ENCODE peak calls at places on chromosomes 7 and 10, in four cellular contexts. T is kidney epithelial cell; U is stimulated activated CD4-positive, alpha-beta T cell treated with anti-CD3 and anti-CD28 coated beads, Interleukin-1b, Interleukin-23, amount 100 ng/mL, for 1 hour; X is PC-3. M is an unnamed sample.

GRCh38 chr10:99917963-99918825 is 91.6 kb downstream of the DNMBP start:
- DNase-seq in U (no peak), T (no peak), X (no peak), M (peak)

GRCh38 chr7:11557627-11558026 is 274.4 kb downstream of the THSD7A start:
- DNase-seq in U (no peak), X (peak), T (no peak), M (no peak)

GRCh38 chr10:113303747-113304146 is 249.1 kb upstream of the HABP2 start:
- DNase-seq in U (no peak), X (peak), T (no peak), M (no peak)

GRCh38 chr10:77247076-77247561 is 390.5 kb downstream of the KCNMA1 start:
- DNase-seq in T (no peak), U (no peak), X (peak), M (no peak)

GRCh38 chr10:98425511-98426352 is 10.8 kb upstream of the PYROXD2 start:
- DNase-seq in X (peak), T (no peak), U (no peak), M (peak)

GRCh38 chr7:77368974-77369373 is 47.2 kb downstream of the GSAP start:
- DNase-seq in X (peak), U (no peak), T (no peak), M (no peak)

GRCh38 chr10:13074562-13075451 is 25.2 kb upstream of the OPTN start:
- DNase-seq in U (no peak), X (peak), T (peak), M (peak)

GRCh38 chr7:98281757-98282652 is 519 bp downstream of the BRI3 start:
- DNase-seq in U (no peak), X (no peak), T (no peak), M (peak)

GRCh38 chr7:127751723-127752448 is 99.9 kb downstream of the SND1 start:
- DNase-seq in T (peak), U (no peak), X (no peak), M (no peak)

GRCh38 chr7:36011588-36011965 is 141.5 kb upstream of the EEPD1 start:
- DNase-seq in X (no peak), T (no peak), U (no peak), M (no peak)

GRCh38 chr10:18649364-18649959 is 1.9 kb downstream of the NSUN6 start:
- DNase-seq in T (no peak), X (no peak), U (no peak), M (no peak)

GRCh38 chr7:24880886-24881285 is 99.1 kb downstream of the OSBPL3 start:
- DNase-seq in U (no peak), X (no peak), T (no peak), M (no peak)

GRCh38 chr10:98602224-98602623 is 155.5 kb upstream of the HPS1 start:
- DNase-seq in U (no peak), X (no peak), T (no peak), M (no peak)

GRCh38 chr7:158473238-158473637 is 114.4 kb downstream of the PTPRN2 start:
- DNase-seq in X (no peak), U (no peak), T (no peak), M (no peak)

GRCh38 chr10:103041391-103041790 is 123.3 kb downstream of the CNNM2 start:
- DNase-seq in T (no peak), X (no peak), U (no peak), M (no peak)

GRCh38 chr7:157016352-157017041 is 6.0 kb upstream of the MNX1 start:
- DNase-seq in T (no peak), U (no peak), X (no peak), M (no peak)

GRCh38 chr7:32694182-32694581 is 197.4 kb downstream of the KBTBD2 start:
- DNase-seq in T (no peak), U (no peak), X (no peak), M (no peak)

GRCh38 chr7:103613655-103614642 is 167.9 kb upstream of the SLC26A5 start:
- DNase-seq in U (no peak), T (no peak), X (peak), M (no peak)

GRCh38 chr10:27344568-27345454 is 104.2 kb upstream of the ACBD5 start:
- DNase-seq in T (no peak), X (no peak), U (no peak), M (no peak)

GRCh38 chr7:64614812-64615211 is 51.1 kb upstream of the ZNF107 start:
- DNase-seq in T (no peak), U (no peak), X (peak), M (no peak)

GRCh38 chr10:51643734-51644133 is 55.7 kb downstream of the CSTF2T start:
- DNase-seq in T (no peak), U (no peak), X (peak), M (no peak)

GRCh38 chr10:122033224-122033926 is 44.4 kb downstream of the TACC2 start:
- DNase-seq in T (no peak), X (peak), U (no peak), M (no peak)

GRCh38 chr10:58179238-58179637 is 88.5 kb downstream of the IPMK start:
- DNase-seq in T (no peak), U (no peak), X (peak), M (no peak)

GRCh38 chr7:1809601-1810258 is 139.7 kb downstream of the ELFN1 start:
- DNase-seq in U (no peak), T (no peak), X (no peak), M (no peak)

GRCh38 chr7:151085329-151085690 is 965 bp upstream of the AGAP3 start:
- DNase-seq in T (no peak), U (no peak), X (no peak), M (no peak)

GRCh38 chr10:34956756-34957155 is 133.4 kb downstream of the CUL2 start:
- DNase-seq in T (no peak), X (peak), U (no peak), M (no peak)

GRCh38 chr10:21495002-21495685 is 30.3 kb downstream of the SKIDA1 start:
- DNase-seq in T (no peak), X (no peak), U (no peak), M (no peak)

GRCh38 chr10:28939352-28940157 is 262.2 kb downstream of the BAMBI start:
- DNase-seq in X (no peak), U (no peak), T (peak), M (peak)

GRCh38 chr10:124943301-124944092 is 1.6 kb downstream of the ZRANB1 start:
- DNase-seq in T (peak), X (peak), U (no peak), M (no peak)

GRCh38 chr10:59580257-59580863 is 129.3 kb downstream of the SLC16A9 start:
- DNase-seq in U (no peak), T (no peak), X (peak), M (peak)

GRCh38 chr7:20409961-20410360 is 79.3 kb downstream of the ITGB8 start:
- DNase-seq in U (no peak), X (peak), T (no peak), M (no peak)

GRCh38 chr7:18481776-18482175 is 13.8 kb upstream of the HDAC9 start:
- DNase-seq in T (no peak), X (no peak), U (no peak), M (no peak)

GRCh38 chr10:72421895-72422540 is 67.3 kb upstream of the DNAJB12 start:
- DNase-seq in U (no peak), X (no peak), T (no peak), M (no peak)

GRCh38 chr7:147678943-147679342 is 911.6 kb upstream of the C7orf33 start:
- DNase-seq in U (no peak), X (no peak), T (no peak), M (no peak)

GRCh38 chr7:24982917-24983316 is 2.9 kb upstream of the OSBPL3 start:
- DNase-seq in T (no peak), X (peak), U (no peak), M (no peak)